ENCODE peak calls at places on chromosomes 4 and X, in seven cellular contexts. G is NCI-H1436, H is RKO, L is activated T-helper 1 cell treated with Interleukin-2 at 50 U/mL for 16 hours, N is neural crest cell, I is HS-5, K is HCT116. V is an unnamed sample.
A peak's percentile ranks its signal among the peaks of the same experiment; 100 is the strongest.

GRCh38 chr4:159395693-159396092 is 292.8 kb downstream of the RAPGEF2 start:
- DNase-seq in H (peak; percentile 58), I (no peak), L (no peak), N (no peak), K (no peak), G (no peak), V (no peak)

GRCh38 chr4:80831383-80832361 is 198.8 kb upstream of the BMP3 start:
- DNase-seq in I (peak; percentile 49), K (no peak), H (peak; percentile 63), G (no peak), N (no peak), L (no peak), V (no peak)

GRCh38 chr4:187238646-187239045 is 515.0 kb upstream of the FAT1 start:
- DNase-seq in L (no peak), G (no peak), H (no peak), N (no peak), K (no peak), I (no peak), V (no peak)

GRCh38 chrX:69153060-69153730 is 12.1 kb downstream of the PJA1 start:
- DNase-seq in H (no peak), I (no peak), L (no peak), K (no peak), N (peak; percentile 55), G (no peak), V (no peak)

GRCh38 chr4:127632420-127633403 is at the start of gene INTU:
- DNase-seq in G (peak; percentile 82), K (peak; percentile 92), N (peak; percentile 75), L (no peak), I (peak; percentile 76), H (peak; percentile 97), V (no peak)

GRCh38 chr4:74838746-74839370 is 44.5 kb upstream of the BTC start:
- DNase-seq in G (no peak), N (no peak), L (no peak), H (no peak), I (peak; percentile 56), K (no peak), V (no peak)

GRCh38 chr4:37762294-37763163 is 64.0 kb upstream of the PGM2 start:
- DNase-seq in I (no peak), H (peak; percentile 35), G (no peak), N (peak; percentile 9), L (no peak), K (peak; percentile 6), V (peak; percentile 35)

GRCh38 chr4:105186701-105187158 is 40.1 kb downstream of the TET2 start:
- DNase-seq in N (no peak), L (no peak), H (peak; percentile 15), K (no peak), I (no peak), G (no peak), V (no peak)

GRCh38 chrX:40097492-40098263 is at the start of gene BCOR:
- DNase-seq in K (no peak), H (peak; percentile 69), N (peak; percentile 42), L (peak; percentile 66), I (no peak), G (peak; percentile 63), V (peak; percentile 74)

GRCh38 chr4:114272226-114272625 is 292.8 kb upstream of the ARSJ start:
- DNase-seq in K (peak; percentile 40), N (no peak), I (peak; percentile 90), G (no peak), H (peak; percentile 95), L (no peak), V (no peak)